ENCODE peak calls at places on chromosomes 6 and 20, in five cellular contexts. A is HFF-Myc; C is effector memory CD4-positive, alpha-beta T cell; P is stimulated activated CD8-positive, alpha-beta memory T cell treated with anti-CD3 and anti-CD28 coated beads, Interleukin-15, amount 100 ng/mL, for 1 hour; Q is NCI-H460. R is an unnamed sample.

GRCh38 chr20:7817286-7817685 is 123.0 kb downstream of the HAO1 start:
- DNase-seq in C (no peak), Q (no peak), A (no peak), P (no peak), R (no peak)

GRCh38 chr6:15436451-15436850 is 190.6 kb downstream of the JARID2 start:
- DNase-seq in C (no peak), A (no peak), Q (no peak), P (no peak), R (no peak)

GRCh38 chr6:41594766-41595165 is 43.5 kb upstream of the MDFI start:
- DNase-seq in A (no peak), Q (no peak), C (no peak), P (no peak), R (no peak)

GRCh38 chr20:271528-271927 is 14.0 kb downstream of the DEFB132 start:
- DNase-seq in A (no peak), P (no peak), C (no peak), Q (no peak), R (no peak)

GRCh38 chr6:108735991-108736345 is 112.3 kb upstream of the ARMC2 start:
- DNase-seq in P (no peak), C (no peak), Q (no peak), A (no peak), R (no peak)

GRCh38 chr6:87922947-87923330 is 124.7 kb upstream of the SPACA1 start:
- DNase-seq in A (no peak), C (no peak), Q (no peak), P (no peak), R (no peak)

GRCh38 chr6:135044639-135045038 is 10.0 kb downstream of the HBS1L start:
- DNase-seq in P (no peak), Q (no peak), C (no peak), A (no peak), R (no peak)

GRCh38 chr6:143592335-143592734 is 80.8 kb upstream of the FUCA2 start:
- DNase-seq in C (no peak), P (no peak), Q (no peak), A (no peak), R (no peak)

GRCh38 chr20:8756410-8756809 is 312.5 kb upstream of the PLCB4 start:
- DNase-seq in Q (peak), C (no peak), A (peak), P (no peak), R (no peak)

GRCh38 chr6:119129968-119130484 is 51.6 kb upstream of the FAM184A start:
- DNase-seq in A (no peak), Q (peak), P (no peak), C (no peak), R (no peak)